ENCODE peak calls at places on chromosomes 11 and 22, in six cellular contexts. K is NB4, C is heart right ventricle, J is HFFc6, D is uterus, E is AG04450. F is an unnamed sample.

GRCh38 chr11:57203359-57203758 is 21.6 kb downstream of the LRRC55 start:
- DNase-seq in J (no peak), D (peak; percentile 62), C (peak; percentile 90), E (no peak), K (no peak), F (no peak)

GRCh38 chr22:46043339-46043738 is 66.4 kb upstream of the WNT7B start:
- DNase-seq in D (peak; percentile 18), J (no peak), C (no peak), E (no peak), K (no peak), F (no peak)

GRCh38 chr22:30348395-30348794 is 8.3 kb downstream of the SF3A1 start:
- DNase-seq in J (no peak), K (no peak), E (no peak), D (no peak), C (no peak), F (no peak)

GRCh38 chr22:43990044-43990443 is 34.1 kb upstream of the PARVB start:
- DNase-seq in C (no peak), K (no peak), D (no peak), E (no peak), J (no peak), F (no peak)

GRCh38 chr22:18057568-18058209 is 20.1 kb upstream of the PEX26 start:
- DNase-seq in C (peak; percentile 76), D (peak; percentile 85), E (peak; percentile 95), J (peak; percentile 94), K (peak; percentile 30), F (peak; percentile 94)

GRCh38 chr22:45916515-45916914 is 60.4 kb downstream of the WNT7B start:
- DNase-seq in C (no peak), J (no peak), E (no peak), D (no peak), K (no peak), F (no peak)

GRCh38 chr22:24525416-24526037 is 29.4 kb downstream of the GUCD1 start:
- DNase-seq in K (peak; percentile 86), D (peak; percentile 72), E (no peak), C (peak; percentile 76), J (peak; percentile 51), F (peak; percentile 42)

GRCh38 chr22:38067028-38067415 is 9.8 kb downstream of the PICK1 start:
- DNase-seq in D (no peak), K (no peak), C (no peak), E (no peak), J (no peak), F (no peak)

GRCh38 chr11:20671856-20672546 is 2.6 kb downstream of the NELL1 start:
- DNase-seq in E (no peak), C (no peak), D (no peak), J (peak; percentile 2), K (peak; percentile 12), F (no peak)

GRCh38 chr11:106030609-106031008 is 8.6 kb upstream of the MSANTD4 start:
- DNase-seq in J (no peak), E (no peak), C (no peak), K (no peak), D (no peak), F (no peak)

GRCh38 chr22:48239461-48240164 is 1477.2 kb downstream of the TBC1D22A start:
- DNase-seq in J (no peak), D (no peak), E (no peak), K (no peak), C (no peak), F (no peak)

GRCh38 chr22:32803020-32803758 is 1.7 kb downstream of the TIMP3 start:
- DNase-seq in D (peak; percentile 54), K (peak; percentile 16), J (peak; percentile 79), C (no peak), E (no peak), F (no peak)

GRCh38 chr11:68257477-68258362 is 14.1 kb downstream of the C11orf24 start:
- DNase-seq in D (peak; percentile 95), C (peak; percentile 94), K (peak; percentile 93), E (peak; percentile 66), J (peak; percentile 88), F (peak; percentile 80)

GRCh38 chr22:29312218-29313125 is 3.0 kb downstream of the RASL10A start:
- DNase-seq in C (no peak), K (no peak), E (no peak), J (no peak), D (no peak), F (no peak)

GRCh38 chr11:111726301-111726713 is 39.9 kb downstream of the PPP2R1B start:
- DNase-seq in D (no peak), E (no peak), K (no peak), J (no peak), C (no peak), F (no peak)

GRCh38 chr11:15569626-15570025 is 454.9 kb downstream of the INSC start:
- DNase-seq in C (peak; percentile 77), J (no peak), D (no peak), K (no peak), E (no peak), F (no peak)

GRCh38 chr22:31212783-31213626 is 907 bp downstream of the LIMK2 start:
- DNase-seq in C (peak; percentile 27), J (no peak), K (no peak), E (no peak), D (no peak), F (no peak)

GRCh38 chr22:49103314-49104052 is 724.2 kb downstream of the BRD1 start:
- DNase-seq in E (no peak), J (no peak), K (no peak), C (no peak), D (no peak), F (no peak)

DNA sequence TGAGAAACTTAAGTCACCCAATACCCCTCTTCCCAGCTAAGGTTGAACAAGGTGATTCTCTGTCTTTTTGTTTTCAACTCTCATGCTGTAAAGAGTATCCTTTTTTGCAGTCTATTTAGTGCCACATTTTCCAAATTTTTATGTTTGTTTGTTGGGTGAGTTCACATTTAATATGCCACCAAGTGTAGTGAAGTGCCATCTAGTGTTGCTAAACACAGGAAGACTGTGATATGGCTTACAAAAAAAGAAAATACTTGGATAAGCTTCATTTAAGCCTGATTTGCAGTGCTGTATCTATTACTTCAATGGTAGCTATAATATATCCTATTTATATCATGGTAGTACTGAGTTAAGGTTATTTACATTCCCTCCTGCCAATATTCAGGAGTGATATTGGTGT is 319.2 kb upstream of the CHORDC1 start:
- DNase-seq in J (no peak), C (no peak), D (no peak), E (no peak), K (no peak), F (no peak)
- TF ChIP-seq CTCF in J (no peak), C (no peak), D (no peak), E (no peak), K (no peak), F (no peak)

DNA sequence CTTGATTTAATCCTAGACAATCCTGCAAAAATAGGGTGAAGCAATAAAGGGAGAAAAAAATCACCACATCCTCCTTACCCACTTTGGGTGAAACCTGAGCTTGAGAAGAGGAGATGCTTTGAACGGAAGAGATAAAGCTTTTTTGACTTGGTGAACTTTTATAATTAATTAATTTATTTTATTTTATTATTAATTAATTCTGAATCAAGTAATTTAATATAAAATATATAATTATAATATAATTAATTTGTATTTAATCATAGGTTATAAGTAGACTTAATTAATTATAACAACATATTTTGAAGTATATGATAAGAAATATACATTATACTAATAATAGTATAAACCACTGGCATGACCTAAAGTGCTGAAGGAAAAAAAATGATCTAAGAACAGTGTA is 2164.8 kb downstream of the LRRC4C start:
- DNase-seq in E (no peak), D (no peak), J (no peak), K (no peak), C (no peak), F (no peak)
- TF ChIP-seq CTCF in E (no peak), D (no peak), J (no peak), K (no peak), C (no peak), F (no peak)

GRCh38 chr22:35257002-35257320 is 332 bp upstream of the HMGXB4 start:
- DNase-seq in J (no peak), C (no peak), K (no peak), D (no peak), E (no peak), F (no peak)

GRCh38 chr22:35258144-35258988 is 1.1 kb downstream of the HMGXB4 start:
- DNase-seq in E (no peak), D (no peak), J (no peak), K (peak; percentile 34), C (no peak), F (no peak)

GRCh38 chr22:35253946-35254345 is 3.3 kb upstream of the HMGXB4 start:
- DNase-seq in E (no peak), K (no peak), C (no peak), J (no peak), D (no peak), F (no peak)

GRCh38 chr22:35257321-35258143 is at the start of gene HMGXB4:
- DNase-seq in K (peak; percentile 91), D (peak; percentile 84), C (peak; percentile 90), E (peak; percentile 73), J (peak; percentile 78), F (peak; percentile 64)
- TF ChIP-seq CTCF in K (no peak), D (no peak), C (peak; percentile 5), E (no peak), J (peak; percentile 38), F (no peak)

DNA sequence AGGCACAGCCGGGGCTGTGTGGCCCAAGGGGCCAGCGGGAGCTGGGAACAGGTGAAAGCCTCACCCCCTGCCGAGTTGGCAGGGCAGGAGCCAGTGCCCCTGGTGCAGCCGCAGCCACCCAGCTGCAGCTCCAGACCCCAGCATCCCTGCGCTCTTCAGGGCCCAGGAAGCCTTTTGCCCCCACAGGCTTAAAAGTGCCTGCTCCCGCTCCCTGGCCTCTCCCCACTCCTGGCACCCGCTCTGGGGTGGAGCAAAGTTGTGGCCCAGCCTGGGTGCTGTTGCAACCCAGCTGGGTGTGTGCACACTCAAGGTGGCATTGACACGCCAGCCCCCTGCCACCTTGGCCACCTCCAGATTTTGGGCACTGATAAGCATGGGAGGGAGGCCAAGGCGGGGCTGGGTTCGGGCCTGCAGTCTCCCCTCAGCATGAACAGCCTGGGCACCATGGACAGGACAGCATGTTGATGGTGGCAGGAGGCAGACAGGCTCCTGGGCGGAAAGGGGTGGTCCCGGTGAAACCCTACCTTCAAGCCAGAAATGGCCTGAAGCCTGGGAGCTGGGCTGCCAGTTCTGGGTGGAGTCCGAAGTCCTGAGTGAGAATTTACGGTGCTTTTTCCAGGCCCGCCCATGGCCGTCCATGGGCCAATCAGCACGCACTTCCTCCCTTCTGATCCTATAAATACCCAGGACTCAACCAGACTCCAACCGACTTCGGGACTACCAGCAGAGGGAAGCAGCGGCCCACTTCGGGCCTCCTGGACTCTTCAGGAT is 23.5 kb upstream of the RNASEH2C start:
- DNase-seq in C (no peak), K (peak; percentile 60), D (no peak), E (no peak), J (no peak), F (no peak)
- TF ChIP-seq CTCF in C (no peak), K (peak; percentile 33), D (peak; percentile 2), E (peak; percentile 7), J (peak; percentile 50), F (peak; percentile 29)

GRCh38 chr11:100682247-100682969 is 4.7 kb upstream of the ARHGAP42 start:
- DNase-seq in K (peak; percentile 5), D (no peak), J (peak; percentile 28), E (no peak), C (no peak), F (no peak)
- TF ChIP-seq CTCF in K (no peak), D (peak; percentile 50), J (peak; percentile 82), E (peak; percentile 63), C (peak; percentile 19), F (peak; percentile 53)

DNA sequence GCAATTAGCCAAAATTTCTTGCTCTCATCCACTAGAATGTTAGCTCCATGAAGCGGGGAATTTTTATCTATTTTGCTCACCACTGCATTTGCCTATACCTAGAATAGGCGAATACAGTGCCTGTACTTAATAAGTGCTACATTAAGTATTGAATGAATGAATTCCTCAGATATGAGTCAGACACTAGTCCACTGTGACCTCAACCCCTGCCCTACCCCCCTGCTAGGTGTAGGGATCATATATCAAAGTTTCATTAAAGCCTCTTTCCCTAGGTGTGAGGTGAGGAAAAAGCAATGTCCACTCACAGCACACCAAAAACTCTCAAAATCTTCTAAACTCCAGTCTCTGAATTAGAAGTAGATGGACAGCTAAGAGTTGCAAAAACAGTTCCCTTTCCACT is 9.7 kb upstream of the PSMA1 start:
- DNase-seq in E (no peak), J (no peak), D (no peak), C (no peak), K (no peak), F (no peak)
- TF ChIP-seq CTCF in E (no peak), J (no peak), D (no peak), C (no peak), K (no peak), F (no peak)

F was measured in AG09319.